ENCODE peak calls at places on chromosomes 13 and 19, in seven cellular contexts. N is MV-4-11; Y is transverse colon; X is HuH-7; E is AG09319; L is stromal cell of bone marrow; Q is effector memory CD8-positive, alpha-beta T cell. I is an unnamed sample.

GRCh38 chr19:4870025-4870700 is 2.7 kb upstream of the PLIN3 start:
- DNase-seq in Q (no peak), L (peak), Y (peak), N (peak), E (peak), X (peak), I (no peak)

GRCh38 chr13:44013666-44014291 is 134.1 kb downstream of the LACC1 start:
- DNase-seq in N (no peak), E (peak), Y (no peak), X (no peak), L (peak), Q (no peak), I (no peak)

GRCh38 chr13:32010137-32010536 is 21.4 kb upstream of the FRY start:
- DNase-seq in Y (no peak), N (no peak), X (no peak), Q (no peak), L (no peak), E (no peak), I (no peak)

GRCh38 chr13:111480976-111481375 is 160.5 kb downstream of the TEX29 start:
- DNase-seq in X (no peak), L (no peak), Y (no peak), Q (no peak), N (no peak), E (no peak), I (no peak)

GRCh38 chr19:11381535-11382369 is 2.4 kb downstream of the EPOR start:
- DNase-seq in L (peak), N (peak), E (no peak), Q (peak), Y (peak), X (peak), I (peak)

GRCh38 chr19:47781590-47782318 is 3.3 kb downstream of the SELENOW start:
- DNase-seq in N (no peak), E (no peak), X (no peak), L (no peak), Q (no peak), Y (no peak), I (no peak)

GRCh38 chr13:112958127-112958989 is 10.7 kb upstream of the MCF2L start:
- DNase-seq in Y (no peak), L (no peak), Q (no peak), X (no peak), N (no peak), E (no peak), I (no peak)

GRCh38 chr19:20247016-20247683 is 80.1 kb downstream of the ZNF486 start:
- DNase-seq in N (no peak), X (no peak), L (no peak), E (no peak), Q (peak), Y (no peak), I (no peak)

GRCh38 chr19:48271531-48272151 is 1.8 kb downstream of the ZNF114 start:
- DNase-seq in L (no peak), X (peak), Q (no peak), N (peak), Y (peak), E (no peak), I (no peak)

GRCh38 chr19:1923319-1923718 is 17.7 kb upstream of the CSNK1G2 start:
- DNase-seq in Q (no peak), X (no peak), N (peak), E (no peak), Y (no peak), L (no peak), I (peak)

I was measured in activated T-helper 1 cell treated with anti-CD3 and anti-CD28 coated beads, Interleukin-12 subunit alpha, Interleukin-12 subunit beta, Interleukin-2, Interleukin-4 antibody, amounts not matched to agents 30 ng/mL and 10 ng/mL and 1 ng/mL, durations not matched to agents 14 hours and 24 hours and 36 hours.